ENCODE peak calls at places on chromosomes 3 and 15, in six cellular contexts. Y is H1, S is T-helper 1 cell, K is NCI-H524, H is lower lobe of right lung, T is Kasumi-1. J is an unnamed sample.

GRCh38 chr3:182136008-182136910 is 424.5 kb downstream of the SOX2 start:
- DNase-seq in T (no peak), Y (no peak), K (no peak), S (no peak), H (no peak), J (no peak)

GRCh38 chr3:60579734-60580133 is 671.5 kb downstream of the FHIT start:
- DNase-seq in S (no peak), H (no peak), T (no peak), K (no peak), Y (no peak), J (no peak)

GRCh38 chr3:150751781-150752263 is 11.1 kb downstream of the SIAH2 start:
- DNase-seq in T (no peak), H (no peak), K (no peak), Y (no peak), S (no peak), J (no peak)

GRCh38 chr3:107668398-107668797 is 145.6 kb downstream of the BBX start:
- DNase-seq in T (no peak), H (no peak), S (no peak), K (no peak), Y (no peak), J (no peak)

GRCh38 chr3:133503409-133503808 is 70.1 kb upstream of the CDV3 start:
- DNase-seq in H (no peak), K (no peak), T (no peak), S (no peak), Y (no peak), J (no peak)

GRCh38 chr15:98174286-98174685 is 213.8 kb downstream of the ARRDC4 start:
- DNase-seq in T (no peak), H (no peak), Y (peak), K (peak), S (no peak), J (peak)

GRCh38 chr15:89778861-89779260 is 2.7 kb downstream of the MESP2 start:
- DNase-seq in Y (no peak), T (no peak), S (no peak), H (no peak), K (no peak), J (no peak)

GRCh38 chr3:173066044-173066679 is 74.9 kb downstream of the SPATA16 start:
- DNase-seq in T (peak), H (no peak), S (no peak), K (peak), Y (no peak), J (peak)

GRCh38 chr3:145519598-145520078 is 641.3 kb downstream of the PLOD2 start:
- DNase-seq in K (no peak), Y (no peak), S (no peak), T (no peak), H (no peak), J (no peak)

GRCh38 chr3:44982817-44983216 is 6.8 kb downstream of the EXOSC7 start:
- DNase-seq in Y (no peak), H (no peak), K (no peak), T (no peak), S (no peak), J (no peak)

GRCh38 chr3:133464573-133464972 is 64.7 kb downstream of the BFSP2 start:
- DNase-seq in K (peak), T (peak), H (no peak), Y (no peak), S (no peak), J (peak)

GRCh38 chr3:184680411-184680990 is 31.4 kb downstream of the MAGEF1 start:
- DNase-seq in Y (no peak), S (no peak), T (no peak), K (no peak), H (no peak), J (no peak)

GRCh38 chr3:63995056-63995576 is 28.2 kb downstream of the PSMD6 start:
- DNase-seq in Y (no peak), K (no peak), T (peak), S (no peak), H (peak), J (no peak)

J was measured in KBM-7.